ENCODE peak calls at places on chromosomes 2 and 18, in four cellular contexts. Y, V, F and Z are unnamed samples.
A peak's percentile ranks its signal among the peaks of the same experiment; 100 is the strongest.

GRCh38 chr2:136056077-136056688 is 61.8 kb downstream of the CXCR4 start:
- DNase-seq in Y (no peak), V (no peak), F (no peak), Z (no peak)

GRCh38 chr2:201208563-201209252 is 25.8 kb downstream of the CASP10 start:
- DNase-seq in Y (peak; percentile 75), V (no peak), F (no peak), Z (no peak)

GRCh38 chr2:197464180-197464579 is 10.8 kb downstream of the COQ10B start:
- DNase-seq in Y (no peak), V (peak; percentile 16), F (no peak), Z (no peak)

GRCh38 chr2:37586663-37587409 is 84.6 kb downstream of the CDC42EP3 start:
- DNase-seq in Y (no peak), V (no peak), F (no peak), Z (no peak)

GRCh38 chr18:39622431-39622830 is 2056.8 kb upstream of the CELF4 start:
- DNase-seq in Y (no peak), V (no peak), F (no peak), Z (no peak)

GRCh38 chr2:232310189-232310588 is 68.4 kb upstream of the ALPP start:
- DNase-seq in Y (no peak), V (no peak), F (no peak), Z (no peak)

GRCh38 chr18:62637807-62638687 is 77.3 kb upstream of the PHLPP1 start:
- DNase-seq in Y (no peak), V (no peak), F (peak; percentile 70), Z (no peak)

GRCh38 chr2:152304845-152305244 is 30.1 kb upstream of the FMNL2 start:
- DNase-seq in Y (no peak), V (no peak), F (no peak), Z (no peak)

GRCh38 chr2:107591541-107591940 is 235.2 kb upstream of the RGPD4 start:
- DNase-seq in Y (no peak), V (peak; percentile 9), F (no peak), Z (peak; percentile 37)

GRCh38 chr2:227147023-227147422 is 17.0 kb downstream of the COL4A4 start:
- DNase-seq in Y (no peak), V (peak; percentile 86), F (no peak), Z (peak; percentile 1)

GRCh38 chr2:65299246-65299645 is 71.6 kb downstream of the ACTR2 start:
- DNase-seq in Y (no peak), V (peak; percentile 84), F (no peak), Z (peak; percentile 33)

GRCh38 chr18:47280121-47280520 is 28.7 kb upstream of the SKOR2 start:
- DNase-seq in Y (no peak), V (no peak), F (no peak), Z (no peak)

DNA sequence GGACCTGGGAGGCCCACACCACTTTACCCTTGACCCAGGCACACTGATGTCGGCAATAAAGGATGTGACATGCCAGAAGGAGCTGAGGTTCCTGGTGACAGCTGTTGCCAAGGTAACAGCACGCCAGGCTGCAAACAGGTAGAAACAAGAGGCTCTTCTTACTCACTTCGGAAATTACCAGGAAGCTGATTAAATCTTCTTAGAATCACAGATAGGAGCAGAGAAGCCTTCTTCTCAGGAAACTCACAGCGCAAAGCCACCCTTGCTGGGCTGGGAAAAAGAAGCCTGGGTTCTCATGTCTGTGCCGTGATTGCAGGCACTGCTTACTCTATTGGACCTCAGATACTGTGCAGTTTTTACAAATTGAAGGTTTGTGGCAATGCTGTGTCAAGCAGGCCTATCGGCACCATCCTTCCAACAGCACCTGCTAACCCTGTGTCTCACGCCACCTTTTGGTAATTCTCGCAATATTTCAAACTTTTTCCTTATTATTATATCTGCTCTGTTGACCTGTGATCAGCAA is 61.0 kb upstream of the TAF1B start:
- DNase-seq in Y (peak; percentile 53), V (no peak), F (no peak), Z (no peak)
- TF ChIP-seq CTCF in Y (no peak), V (no peak), F (no peak), Z (no peak)

GRCh38 chr2:88813612-88814011 is 122.1 kb downstream of the RPIA start:
- DNase-seq in Y (no peak), V (no peak), F (no peak), Z (no peak)
- TF ChIP-seq CTCF in Y (peak; percentile 8), V (no peak), F (no peak), Z (no peak)

GRCh38 chr2:235050992-235051351 is 99.2 kb downstream of the SH3BP4 start:
- DNase-seq in Y (peak; percentile 88), V (peak; percentile 89), F (no peak), Z (peak; percentile 97)
- TF ChIP-seq CTCF in Y (peak; percentile 16), V (no peak), F (no peak), Z (peak; percentile 24)

GRCh38 chr2:75243219-75243618 is 43.9 kb upstream of the TACR1 start:
- DNase-seq in Y (no peak), V (no peak), F (no peak), Z (no peak)

GRCh38 chr2:75241696-75242095 is 42.4 kb upstream of the TACR1 start:
- DNase-seq in Y (no peak), V (peak; percentile 43), F (no peak), Z (peak; percentile 31)

GRCh38 chr2:75246441-75247167 is 47.3 kb upstream of the TACR1 start:
- DNase-seq in Y (no peak), V (no peak), F (no peak), Z (peak; percentile 62)
- TF ChIP-seq CTCF in Y (no peak), V (no peak), F (no peak), Z (no peak)

GRCh38 chr2:81234711-81235110 is 930.2 kb upstream of the LRRTM1 start:
- DNase-seq in Y (no peak), V (no peak), F (no peak), Z (no peak)

DNA sequence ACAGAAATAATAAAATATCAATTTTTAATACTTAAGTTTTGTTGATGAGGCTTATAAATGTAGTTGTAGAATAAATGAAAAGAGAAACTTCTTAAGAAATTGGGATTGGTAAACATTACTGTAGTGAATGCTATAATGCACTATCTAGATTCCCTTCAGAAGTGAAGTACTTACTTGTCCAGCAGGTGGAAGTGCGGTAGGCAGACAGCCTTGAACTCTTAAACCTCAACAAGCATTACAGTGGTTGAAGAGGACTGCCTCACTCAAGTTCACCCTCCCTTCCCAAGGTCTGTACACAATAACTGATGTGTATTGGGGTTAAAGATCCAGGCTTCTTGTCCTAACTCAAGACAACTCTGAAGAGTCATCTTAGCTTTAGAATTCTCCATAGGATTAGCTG is 931.0 kb upstream of the LRRTM1 start:
- DNase-seq in Y (no peak), V (no peak), F (no peak), Z (no peak)
- TF ChIP-seq CTCF in Y (no peak), V (no peak), F (no peak), Z (no peak)

GRCh38 chr18:42072407-42072806 is 117.4 kb downstream of the PIK3C3 start:
- DNase-seq in Y (no peak), V (no peak), F (no peak), Z (no peak)

GRCh38 chr18:42078711-42079110 is 123.7 kb downstream of the PIK3C3 start:
- DNase-seq in Y (no peak), V (peak; percentile 21), F (no peak), Z (no peak)

GRCh38 chr18:42069036-42069435 is 114.0 kb downstream of the PIK3C3 start:
- DNase-seq in Y (no peak), V (no peak), F (no peak), Z (no peak)

DNA sequence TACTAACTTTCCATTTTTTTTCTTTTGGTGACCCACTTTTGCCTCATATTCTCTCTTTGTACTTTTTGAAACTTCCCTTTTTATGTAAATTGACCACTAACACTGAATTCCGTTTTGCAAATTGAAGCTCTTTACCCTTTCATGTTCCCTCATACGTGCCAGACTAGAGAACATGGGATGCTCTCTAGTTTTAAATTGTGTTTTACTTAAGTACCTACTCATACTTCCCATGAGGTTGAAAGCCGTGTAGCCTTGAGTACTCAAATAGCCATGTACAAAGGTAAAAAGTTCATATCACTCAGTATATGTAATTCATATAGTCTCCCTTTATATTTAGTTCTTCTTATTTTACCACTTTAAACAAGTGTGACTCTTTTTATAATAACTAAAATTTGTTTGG is 119.7 kb downstream of the PIK3C3 start:
- DNase-seq in Y (no peak), V (no peak), F (no peak), Z (no peak)
- TF ChIP-seq CTCF in Y (no peak), V (no peak), F (no peak), Z (no peak)

GRCh38 chr18:77299706-77300105 is 50.1 kb downstream of the GALR1 start:
- DNase-seq in Y (no peak), V (no peak), F (no peak), Z (no peak)
- TF ChIP-seq CTCF in Y (no peak), V (no peak), F (no peak), Z (no peak)